ENCODE peak calls at places on chromosomes 7 and 10, in six cellular contexts. S, B, L, P, I and E are unnamed samples.

GRCh38 chr10:29238531-29239080 is 50.3 kb upstream of the LYZL1 start:
- DNase-seq in S (no peak), B (no peak), L (no peak), P (no peak), I (no peak), E (no peak)

GRCh38 chr7:13627455-13627854 is 362.0 kb downstream of the ETV1 start:
- DNase-seq in S (no peak), B (no peak), L (no peak), P (no peak), I (no peak), E (no peak)

GRCh38 chr7:68785036-68785435 is 813.2 kb upstream of the AUTS2 start:
- DNase-seq in S (no peak), B (no peak), L (no peak), P (no peak), I (peak; percentile 23), E (no peak)

GRCh38 chr10:124259139-124259825 is 159.4 kb downstream of the OAT start:
- DNase-seq in S (no peak), B (peak; percentile 36), L (no peak), P (no peak), I (no peak), E (no peak)

GRCh38 chr7:46129831-46130230 is 208.8 kb upstream of the IGFBP3 start:
- DNase-seq in S (no peak), B (no peak), L (no peak), P (no peak), I (no peak), E (no peak)

GRCh38 chr10:33459597-33459996 is 125.1 kb upstream of the NRP1 start:
- DNase-seq in S (no peak), B (no peak), L (no peak), P (no peak), I (no peak), E (no peak)

GRCh38 chr10:109214916-109215740 is 708.2 kb downstream of the XPNPEP1 start:
- DNase-seq in S (no peak), B (no peak), L (no peak), P (no peak), I (no peak), E (no peak)

GRCh38 chr7:11895352-11895751 is 63.4 kb upstream of the THSD7A start:
- DNase-seq in S (no peak), B (no peak), L (no peak), P (no peak), I (no peak), E (no peak)

GRCh38 chr10:6716521-6716920 is 136.4 kb upstream of the PRKCQ start:
- DNase-seq in S (no peak), B (no peak), L (no peak), P (peak; percentile 65), I (no peak), E (no peak)

GRCh38 chr7:135994466-135995205 is 17.5 kb upstream of the MTPN start:
- DNase-seq in S (no peak), B (no peak), L (no peak), P (no peak), I (no peak), E (no peak)

GRCh38 chr7:38398725-38399321 is 125.4 kb upstream of the TARP start:
- DNase-seq in S (peak; percentile 39), B (peak; percentile 27), L (peak; percentile 30), P (peak; percentile 23), I (peak; percentile 46), E (peak; percentile 48)

GRCh38 chr7:138092486-138093028 is 16.3 kb downstream of the AKR1D1 start:
- DNase-seq in S (no peak), B (no peak), L (no peak), P (no peak), I (no peak), E (no peak)

GRCh38 chr7:117871401-117871777 is 1.9 kb downstream of the CTTNBP2 start:
- DNase-seq in S (no peak), B (no peak), L (no peak), P (no peak), I (no peak), E (no peak)

GRCh38 chr7:132117181-132117580 is 459.1 kb downstream of the PLXNA4 start:
- DNase-seq in S (no peak), B (no peak), L (no peak), P (no peak), I (no peak), E (no peak)

GRCh38 chr7:141381794-141382453 is 169.3 kb upstream of the AGK start:
- DNase-seq in S (no peak), B (no peak), L (no peak), P (no peak), I (peak; percentile 85), E (no peak)

GRCh38 chr10:38094158-38094922 is at the start of gene ZNF37A:
- DNase-seq in S (peak; percentile 77), B (peak; percentile 90), L (peak; percentile 82), P (peak; percentile 91), I (peak; percentile 89), E (peak; percentile 94)

GRCh38 chr7:142880886-142881505 is 4.5 kb downstream of the TRPV6 start:
- DNase-seq in S (peak; percentile 17), B (no peak), L (peak; percentile 10), P (no peak), I (no peak), E (peak; percentile 57)

GRCh38 chr10:125722811-125723210 is 3.3 kb downstream of the EDRF1 start:
- DNase-seq in S (no peak), B (no peak), L (no peak), P (no peak), I (no peak), E (no peak)